ENCODE peak calls at places on chromosomes 7 and 10, in ten cellular contexts. One of them, this sample, is unnamed.

GRCh38 chr7:139232377-139232717 is 1.3 kb downstream of the UBN2 start:
- DNase-seq in transverse colon: no peak
- DNase-seq in stomach: no peak
- DNase-seq in GM23338: no peak
- DNase-seq in suprapubic skin: no peak
- DNase-seq in GM12891: no peak
- DNase-seq in breast epithelium: no peak
- DNase-seq in esophagus muscularis mucosa: no peak
- DNase-seq in spleen: no peak
- DNase-seq in GM12878: no peak
- DNase-seq in this sample: no peak

GRCh38 chr10:102065561-102066420 is 642 bp downstream of the HPS6 start:
- DNase-seq in transverse colon: peak; percentile 35
- DNase-seq in spleen: no peak
- DNase-seq in suprapubic skin: peak; percentile 66
- DNase-seq in GM23338: peak; percentile 76
- DNase-seq in GM12891: peak; percentile 52
- DNase-seq in breast epithelium: no peak
- DNase-seq in esophagus muscularis mucosa: no peak
- DNase-seq in GM12878: no peak
- DNase-seq in stomach: peak; percentile 34
- DNase-seq in this sample: no peak

GRCh38 chr7:40945788-40946187 is 757.1 kb downstream of the INHBA start:
- DNase-seq in suprapubic skin: no peak
- DNase-seq in GM12878: no peak
- DNase-seq in transverse colon: no peak
- DNase-seq in breast epithelium: no peak
- DNase-seq in spleen: no peak
- DNase-seq in GM23338: no peak
- DNase-seq in stomach: no peak
- DNase-seq in GM12891: no peak
- DNase-seq in esophagus muscularis mucosa: no peak
- DNase-seq in this sample: no peak

GRCh38 chr7:47596502-47597202 is 14.7 kb upstream of the TNS3 start:
- DNase-seq in spleen: no peak
- DNase-seq in GM23338: peak; percentile 43
- DNase-seq in breast epithelium: no peak
- DNase-seq in GM12891: no peak
- DNase-seq in suprapubic skin: no peak
- DNase-seq in transverse colon: no peak
- DNase-seq in esophagus muscularis mucosa: no peak
- DNase-seq in GM12878: no peak
- DNase-seq in stomach: peak; percentile 40
- DNase-seq in this sample: no peak

GRCh38 chr10:127013696-127014095 is 108.5 kb downstream of the DOCK1 start:
- DNase-seq in GM23338: no peak
- DNase-seq in transverse colon: no peak
- DNase-seq in esophagus muscularis mucosa: no peak
- DNase-seq in spleen: no peak
- DNase-seq in suprapubic skin: no peak
- DNase-seq in stomach: no peak
- DNase-seq in breast epithelium: no peak
- DNase-seq in GM12878: no peak
- DNase-seq in GM12891: no peak
- DNase-seq in this sample: no peak

GRCh38 chr7:50265968-50266694 is 38.4 kb upstream of the IKZF1 start:
- DNase-seq in transverse colon: no peak
- DNase-seq in suprapubic skin: no peak
- DNase-seq in breast epithelium: no peak
- DNase-seq in GM12878: no peak
- DNase-seq in stomach: no peak
- DNase-seq in spleen: no peak
- DNase-seq in GM23338: no peak
- DNase-seq in esophagus muscularis mucosa: no peak
- DNase-seq in GM12891: no peak
- DNase-seq in this sample: no peak

GRCh38 chr10:32981760-32982159 is 23.7 kb upstream of the ITGB1 start:
- DNase-seq in spleen: peak; percentile 78
- DNase-seq in transverse colon: peak; percentile 77
- DNase-seq in GM12878: no peak
- DNase-seq in stomach: peak; percentile 50
- DNase-seq in esophagus muscularis mucosa: no peak
- DNase-seq in GM23338: no peak
- DNase-seq in breast epithelium: no peak
- DNase-seq in suprapubic skin: no peak
- DNase-seq in GM12891: no peak
- DNase-seq in this sample: no peak

GRCh38 chr7:29193316-29194205 is 1.0 kb upstream of the CHN2 start:
- DNase-seq in breast epithelium: no peak
- DNase-seq in esophagus muscularis mucosa: no peak
- DNase-seq in GM23338: peak; percentile 45
- DNase-seq in suprapubic skin: no peak
- DNase-seq in transverse colon: no peak
- DNase-seq in GM12891: no peak
- DNase-seq in stomach: no peak
- DNase-seq in spleen: no peak
- DNase-seq in GM12878: no peak
- DNase-seq in this sample: no peak

GRCh38 chr10:31694929-31695837 is 233.4 kb downstream of the ARHGAP12 start:
- DNase-seq in transverse colon: no peak
- DNase-seq in spleen: no peak
- DNase-seq in stomach: no peak
- DNase-seq in GM12891: no peak
- DNase-seq in esophagus muscularis mucosa: no peak
- DNase-seq in suprapubic skin: no peak
- DNase-seq in GM23338: no peak
- DNase-seq in breast epithelium: no peak
- DNase-seq in GM12878: no peak
- DNase-seq in this sample: no peak

GRCh38 chr10:100858258-100858657 is 54.5 kb upstream of the SLF2 start:
- DNase-seq in transverse colon: no peak
- DNase-seq in esophagus muscularis mucosa: no peak
- DNase-seq in spleen: no peak
- DNase-seq in GM12891: no peak
- DNase-seq in stomach: no peak
- DNase-seq in suprapubic skin: no peak
- DNase-seq in GM12878: no peak
- DNase-seq in breast epithelium: no peak
- DNase-seq in GM23338: no peak
- DNase-seq in this sample: no peak

GRCh38 chr10:58936364-58936763 is 240.1 kb upstream of the PHYHIPL start:
- DNase-seq in suprapubic skin: no peak
- DNase-seq in GM12878: no peak
- DNase-seq in esophagus muscularis mucosa: no peak
- DNase-seq in stomach: no peak
- DNase-seq in spleen: no peak
- DNase-seq in breast epithelium: no peak
- DNase-seq in GM12891: no peak
- DNase-seq in GM23338: no peak
- DNase-seq in transverse colon: no peak
- DNase-seq in this sample: no peak

GRCh38 chr10:120978589-120979252 is 127.6 kb downstream of the WDR11 start:
- DNase-seq in breast epithelium: no peak
- DNase-seq in GM23338: no peak
- DNase-seq in spleen: no peak
- DNase-seq in GM12878: no peak
- DNase-seq in esophagus muscularis mucosa: no peak
- DNase-seq in suprapubic skin: no peak
- DNase-seq in GM12891: no peak
- DNase-seq in transverse colon: no peak
- DNase-seq in stomach: no peak
- DNase-seq in this sample: no peak

GRCh38 chr7:36153571-36154097 is 580 bp downstream of the EEPD1 start:
- DNase-seq in spleen: peak; percentile 95
- DNase-seq in stomach: no peak
- DNase-seq in breast epithelium: no peak
- DNase-seq in suprapubic skin: peak; percentile 80
- DNase-seq in GM12878: no peak
- DNase-seq in transverse colon: no peak
- DNase-seq in esophagus muscularis mucosa: no peak
- DNase-seq in GM23338: peak; percentile 41
- DNase-seq in GM12891: no peak
- DNase-seq in this sample: no peak

GRCh38 chr10:132137111-132138072 is 49.4 kb upstream of the DPYSL4 start:
- DNase-seq in breast epithelium: no peak
- DNase-seq in suprapubic skin: peak; percentile 53
- DNase-seq in GM12891: no peak
- DNase-seq in transverse colon: no peak
- DNase-seq in spleen: peak; percentile 58
- DNase-seq in esophagus muscularis mucosa: no peak
- DNase-seq in GM23338: no peak
- DNase-seq in stomach: no peak
- DNase-seq in GM12878: no peak
- DNase-seq in this sample: no peak

GRCh38 chr7:30851651-30852359 is 59.8 kb upstream of the AQP1 start:
- DNase-seq in GM12878: no peak
- DNase-seq in stomach: no peak
- DNase-seq in esophagus muscularis mucosa: no peak
- DNase-seq in spleen: no peak
- DNase-seq in transverse colon: no peak
- DNase-seq in suprapubic skin: no peak
- DNase-seq in GM12891: no peak
- DNase-seq in breast epithelium: peak; percentile 78
- DNase-seq in GM23338: peak; percentile 13
- DNase-seq in this sample: no peak

GRCh38 chr10:131196176-131196885 is 115.2 kb downstream of the TCERG1L start:
- DNase-seq in esophagus muscularis mucosa: no peak
- DNase-seq in GM12891: no peak
- DNase-seq in GM12878: no peak
- DNase-seq in breast epithelium: no peak
- DNase-seq in suprapubic skin: no peak
- DNase-seq in spleen: no peak
- DNase-seq in stomach: peak; percentile 17
- DNase-seq in GM23338: no peak
- DNase-seq in transverse colon: no peak
- DNase-seq in this sample: no peak

GRCh38 chr7:18426564-18427226 is 68.9 kb upstream of the HDAC9 start:
- DNase-seq in GM23338: no peak
- DNase-seq in esophagus muscularis mucosa: no peak
- DNase-seq in spleen: no peak
- DNase-seq in stomach: no peak
- DNase-seq in suprapubic skin: no peak
- DNase-seq in breast epithelium: no peak
- DNase-seq in transverse colon: no peak
- DNase-seq in GM12891: no peak
- DNase-seq in GM12878: no peak
- DNase-seq in this sample: peak; percentile 94
- TF ChIP-seq POLR2AphosphoS5 in GM23338: no peak
- TF ChIP-seq POLR2AphosphoS5 in esophagus muscularis mucosa: no peak
- TF ChIP-seq POLR2AphosphoS5 in spleen: no peak
- TF ChIP-seq POLR2AphosphoS5 in stomach: no peak
- TF ChIP-seq POLR2AphosphoS5 in suprapubic skin: no peak
- TF ChIP-seq POLR2AphosphoS5 in breast epithelium: no peak
- TF ChIP-seq POLR2AphosphoS5 in transverse colon: no peak
- TF ChIP-seq POLR2AphosphoS5 in GM12891: no peak
- TF ChIP-seq POLR2AphosphoS5 in GM12878: no peak
- TF ChIP-seq POLR2AphosphoS5 in this sample: peak; percentile 72

GRCh38 chr7:32490127-32490796 is at the start of gene LSM5:
- DNase-seq in transverse colon: peak; percentile 93
- DNase-seq in breast epithelium: peak; percentile 85
- DNase-seq in GM23338: peak; percentile 97
- DNase-seq in stomach: peak; percentile 89
- DNase-seq in GM12891: peak; percentile 42
- DNase-seq in spleen: peak; percentile 97
- DNase-seq in suprapubic skin: peak; percentile 93
- DNase-seq in esophagus muscularis mucosa: peak; percentile 96
- DNase-seq in GM12878: peak; percentile 80
- DNase-seq in this sample: peak; percentile 81
- TF ChIP-seq POLR2AphosphoS5 in transverse colon: peak; percentile 75
- TF ChIP-seq POLR2AphosphoS5 in breast epithelium: peak; percentile 82
- TF ChIP-seq POLR2AphosphoS5 in GM23338: peak; percentile 89
- TF ChIP-seq POLR2AphosphoS5 in stomach: peak; percentile 83
- TF ChIP-seq POLR2AphosphoS5 in GM12891: peak; percentile 81
- TF ChIP-seq POLR2AphosphoS5 in spleen: peak; percentile 88
- TF ChIP-seq POLR2AphosphoS5 in suprapubic skin: no peak
- TF ChIP-seq POLR2AphosphoS5 in esophagus muscularis mucosa: peak; percentile 92
- TF ChIP-seq POLR2AphosphoS5 in GM12878: peak; percentile 87
- TF ChIP-seq POLR2AphosphoS5 in this sample: peak; percentile 90

DNA sequence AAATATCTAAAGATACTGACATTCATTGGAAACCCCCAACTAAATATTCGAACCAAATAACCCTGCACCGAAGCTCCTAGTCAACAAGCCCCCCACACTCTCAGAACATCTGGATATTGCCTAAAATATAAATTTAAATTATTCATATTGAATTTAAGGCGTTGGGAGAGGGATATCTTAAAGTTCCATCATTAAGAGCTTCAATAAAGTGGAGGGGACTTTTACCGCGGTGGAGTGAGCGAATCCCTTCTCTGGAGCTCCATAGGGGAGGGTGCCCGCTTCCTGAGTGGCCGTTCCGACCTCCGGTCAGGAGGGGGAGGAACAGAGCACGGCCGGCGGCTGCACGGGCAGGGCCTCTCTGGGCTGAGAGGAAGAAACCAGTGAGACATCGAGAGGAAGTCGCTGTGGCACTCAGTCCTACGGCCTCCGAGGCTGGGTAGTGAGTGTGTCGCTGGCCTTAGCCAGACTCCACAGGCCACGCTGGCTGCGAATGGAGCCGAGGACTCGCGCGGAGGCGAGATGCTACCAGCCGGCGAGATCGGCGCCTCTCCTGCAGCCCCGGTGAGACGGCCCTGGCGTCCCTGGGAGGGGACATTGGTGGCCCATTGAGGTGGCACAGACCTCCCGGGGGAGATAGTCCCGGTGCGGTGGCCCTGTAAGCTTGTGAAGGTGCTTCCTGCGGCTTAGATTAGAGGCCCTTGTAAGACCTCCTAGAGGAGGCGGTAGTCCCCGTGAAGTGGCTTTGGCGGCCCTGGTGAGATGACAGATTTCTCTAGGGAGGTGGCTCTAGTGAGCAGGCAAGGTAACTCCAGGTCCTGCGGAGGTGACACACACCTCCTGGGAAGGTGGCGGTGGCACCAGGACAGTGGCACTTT is at the start of gene RINT1:
- DNase-seq in stomach: peak; percentile 94
- DNase-seq in GM12878: peak; percentile 72
- DNase-seq in breast epithelium: peak; percentile 86
- DNase-seq in GM12891: peak; percentile 77
- DNase-seq in suprapubic skin: peak; percentile 92
- DNase-seq in GM23338: peak; percentile 95
- DNase-seq in spleen: peak; percentile 99
- DNase-seq in transverse colon: peak; percentile 94
- DNase-seq in esophagus muscularis mucosa: peak; percentile 95
- DNase-seq in this sample: no peak
- TF ChIP-seq POLR2AphosphoS5 in stomach: peak; percentile 83
- TF ChIP-seq POLR2AphosphoS5 in GM12878: peak; percentile 99
- TF ChIP-seq POLR2AphosphoS5 in breast epithelium: no peak
- TF ChIP-seq POLR2AphosphoS5 in GM12891: peak; percentile 98
- TF ChIP-seq POLR2AphosphoS5 in suprapubic skin: peak; percentile 65
- TF ChIP-seq POLR2AphosphoS5 in GM23338: peak; percentile 99
- TF ChIP-seq POLR2AphosphoS5 in spleen: peak; percentile 97
- TF ChIP-seq POLR2AphosphoS5 in transverse colon: peak; percentile 95
- TF ChIP-seq POLR2AphosphoS5 in esophagus muscularis mucosa: peak; percentile 90
- TF ChIP-seq POLR2AphosphoS5 in this sample: peak; percentile 96

DNA sequence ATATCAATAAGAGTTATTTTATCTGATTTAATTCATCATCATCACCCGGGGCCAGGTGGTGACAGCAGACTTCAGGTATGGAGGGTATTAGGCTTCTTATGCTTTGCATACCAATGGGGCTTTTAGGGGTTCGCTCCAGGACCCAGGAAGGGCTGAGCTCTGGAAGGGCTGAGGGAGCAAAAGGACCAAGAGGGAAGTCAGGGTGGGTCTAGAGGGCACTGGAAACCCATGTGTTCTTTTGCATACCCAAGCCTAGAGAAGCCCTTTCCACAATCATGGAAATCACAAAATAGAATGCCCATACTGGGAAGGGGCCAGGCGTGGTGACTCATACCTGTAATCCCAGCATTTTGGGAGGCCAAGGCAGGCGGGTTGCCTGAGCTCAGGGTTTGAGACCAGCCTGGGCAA is 30.9 kb upstream of the VCL start:
- DNase-seq in breast epithelium: no peak
- DNase-seq in stomach: no peak
- DNase-seq in GM12891: no peak
- DNase-seq in suprapubic skin: no peak
- DNase-seq in GM23338: peak; percentile 85
- DNase-seq in GM12878: no peak
- DNase-seq in transverse colon: no peak
- DNase-seq in esophagus muscularis mucosa: no peak
- DNase-seq in spleen: no peak
- DNase-seq in this sample: no peak
- TF ChIP-seq POLR2AphosphoS5 in breast epithelium: no peak
- TF ChIP-seq POLR2AphosphoS5 in stomach: no peak
- TF ChIP-seq POLR2AphosphoS5 in GM12891: no peak
- TF ChIP-seq POLR2AphosphoS5 in suprapubic skin: no peak
- TF ChIP-seq POLR2AphosphoS5 in GM23338: peak; percentile 49
- TF ChIP-seq POLR2AphosphoS5 in GM12878: no peak
- TF ChIP-seq POLR2AphosphoS5 in transverse colon: no peak
- TF ChIP-seq POLR2AphosphoS5 in esophagus muscularis mucosa: no peak
- TF ChIP-seq POLR2AphosphoS5 in spleen: no peak
- TF ChIP-seq POLR2AphosphoS5 in this sample: no peak

This sample was measured in SK-N-MC.